ENCODE peak calls at places on chromosomes 6 and 20, in six cellular contexts. H is AG10803, V is progenitor cell of endocrine pancreas, M is NB4, Y is AML-193, U is GOT3. F is an unnamed sample.

GRCh38 chr20:40749985-40750506 is 61.0 kb upstream of the MAFB start:
- DNase-seq in H (no peak), V (no peak), M (no peak), Y (no peak), U (no peak), F (no peak)

GRCh38 chr6:78523622-78524021 is 343.7 kb upstream of the IRAK1BP1 start:
- DNase-seq in H (no peak), V (no peak), M (no peak), Y (no peak), U (no peak), F (no peak)

GRCh38 chr6:72699142-72699541 is 77.3 kb downstream of the KCNQ5 start:
- DNase-seq in H (no peak), V (no peak), M (no peak), Y (no peak), U (no peak), F (no peak)

GRCh38 chr6:25603251-25603650 is 48.8 kb upstream of the SCGN start:
- DNase-seq in H (no peak), V (no peak), M (no peak), Y (no peak), U (no peak), F (no peak)

GRCh38 chr6:67854098-67854497 is 781.0 kb upstream of the ADGRB3 start:
- DNase-seq in H (no peak), V (no peak), M (no peak), Y (no peak), U (no peak), F (no peak)

GRCh38 chr6:43286995-43287716 is 10.9 kb upstream of the SLC22A7 start:
- DNase-seq in H (no peak), V (no peak), M (peak), Y (no peak), U (no peak), F (no peak)

GRCh38 chr6:24501914-24502313 is 7.1 kb downstream of the ALDH5A1 start:
- DNase-seq in H (no peak), V (no peak), M (no peak), Y (no peak), U (no peak), F (no peak)

GRCh38 chr20:4449977-4450715 is 271.6 kb upstream of the PRND start:
- DNase-seq in H (peak), V (no peak), M (peak), Y (no peak), U (no peak), F (no peak)

GRCh38 chr6:142925575-142926110 is 19.3 kb downstream of the HIVEP2 start:
- DNase-seq in H (peak), V (no peak), M (no peak), Y (no peak), U (no peak), F (no peak)

GRCh38 chr6:113978084-113978675 is 7.2 kb upstream of the HDAC2 start:
- DNase-seq in H (no peak), V (no peak), M (no peak), Y (no peak), U (no peak), F (no peak)

GRCh38 chr6:36204068-36204753 is 7.7 kb downstream of the BRPF3 start:
- DNase-seq in H (no peak), V (no peak), M (peak), Y (peak), U (no peak), F (no peak)

GRCh38 chr6:127637830-127638229 is 60.9 kb downstream of the C6orf58 start:
- DNase-seq in H (peak), V (no peak), M (peak), Y (peak), U (no peak), F (no peak)

GRCh38 chr6:15763827-15764226 is 101.0 kb upstream of the DTNBP1 start:
- DNase-seq in H (peak), V (no peak), M (no peak), Y (no peak), U (peak), F (no peak)

GRCh38 chr6:193773-194310 is 98.4 kb upstream of the DUSP22 start:
- DNase-seq in H (no peak), V (no peak), M (peak), Y (no peak), U (no peak), F (no peak)

GRCh38 chr6:6972456-6972855 is 135.3 kb upstream of the RREB1 start:
- DNase-seq in H (peak), V (no peak), M (peak), Y (no peak), U (no peak), F (no peak)

GRCh38 chr20:56445130-56445529 is 23.3 kb upstream of the RTF2 start:
- DNase-seq in H (no peak), V (no peak), M (no peak), Y (no peak), U (no peak), F (no peak)

GRCh38 chr20:20386192-20386591 is 18.3 kb downstream of the INSM1 start:
- DNase-seq in H (no peak), V (no peak), M (no peak), Y (no peak), U (no peak), F (no peak)

GRCh38 chr20:1927217-1927616 is 32.0 kb downstream of the SIRPA start:
- DNase-seq in H (no peak), V (no peak), M (no peak), Y (no peak), U (no peak), F (no peak)

GRCh38 chr6:5085638-5086293 is 625 bp downstream of the PPP1R3G start:
- DNase-seq in H (peak), V (peak), M (peak), Y (no peak), U (no peak), F (peak)

GRCh38 chr20:48718914-48719578 is 108.8 kb downstream of the PREX1 start:
- DNase-seq in H (no peak), V (no peak), M (peak), Y (no peak), U (no peak), F (no peak)

GRCh38 chr20:45727044-45727443 is 4.9 kb downstream of the SPINT4 start:
- DNase-seq in H (peak), V (no peak), M (peak), Y (no peak), U (no peak), F (no peak)

GRCh38 chr6:28995093-28995650 is 9.9 kb downstream of the ZNF311 start:
- DNase-seq in H (no peak), V (no peak), M (no peak), Y (no peak), U (no peak), F (no peak)

GRCh38 chr6:139753198-139753861 is 378.9 kb upstream of the CITED2 start:
- DNase-seq in H (peak), V (no peak), M (no peak), Y (no peak), U (no peak), F (no peak)

GRCh38 chr6:14656676-14657075 is 539.1 kb downstream of the CD83 start:
- DNase-seq in H (no peak), V (no peak), M (peak), Y (peak), U (no peak), F (no peak)

GRCh38 chr20:36093804-36094145 is 60.8 kb upstream of the EPB41L1 start:
- DNase-seq in H (no peak), V (no peak), M (no peak), Y (no peak), U (no peak), F (no peak)

GRCh38 chr6:34196116-34196832 is 40.4 kb upstream of the HMGA1 start:
- DNase-seq in H (peak), V (peak), M (peak), Y (peak), U (peak), F (peak)

GRCh38 chr6:36698871-36699271 is 1.2 kb downstream of the RAB44 start:
- DNase-seq in H (no peak), V (no peak), M (no peak), Y (no peak), U (no peak), F (no peak)

GRCh38 chr6:146028835-146029572 is at the start of gene GRM1:
- DNase-seq in H (no peak), V (no peak), M (no peak), Y (no peak), U (no peak), F (no peak)

GRCh38 chr6:155328539-155329459 is 14.5 kb upstream of the TFB1M start:
- DNase-seq in H (no peak), V (peak), M (no peak), Y (no peak), U (no peak), F (no peak)

GRCh38 chr20:49656304-49656703 is 57.4 kb downstream of the B4GALT5 start:
- DNase-seq in H (peak), V (no peak), M (no peak), Y (no peak), U (no peak), F (no peak)

GRCh38 chr6:69390125-69390524 is 406.7 kb downstream of the LMBRD1 start:
- DNase-seq in H (no peak), V (no peak), M (peak), Y (no peak), U (no peak), F (no peak)